ENCODE peak calls at places on chromosomes 1 and 21, in five cellular contexts. W is small intestine, H is aorta, C is gastrocnemius medialis, R is spleen. M is an unnamed sample.

GRCh38 chr1:161166669-161167548 is 683 bp downstream of the PPOX start:
- DNase-seq in R (peak; percentile 86), C (no peak), H (peak; percentile 60), W (no peak), M (no peak)

GRCh38 chr1:222582099-222582774 is 7.5 kb downstream of the TAF1A start:
- DNase-seq in W (no peak), R (no peak), H (no peak), C (no peak), M (no peak)

GRCh38 chr1:150256193-150256548 is 1.4 kb upstream of the CA14 start:
- DNase-seq in C (no peak), H (no peak), W (no peak), R (no peak), M (no peak)

GRCh38 chr1:39196244-39197215 is 8.0 kb upstream of the MACF1 start:
- DNase-seq in C (no peak), R (no peak), W (peak; percentile 56), H (no peak), M (no peak)

GRCh38 chr1:226691257-226691656 is 47.8 kb downstream of the ITPKB start:
- DNase-seq in H (no peak), R (no peak), C (no peak), W (no peak), M (no peak)

GRCh38 chr1:9376886-9377333 is 84.2 kb downstream of the SPSB1 start:
- DNase-seq in C (peak; percentile 93), W (no peak), H (peak; percentile 79), R (no peak), M (peak; percentile 96)

GRCh38 chr1:27937524-27937836 is 2.7 kb downstream of the SMPDL3B start:
- DNase-seq in R (peak; percentile 8), H (no peak), W (no peak), C (no peak), M (no peak)

GRCh38 chr1:18823438-18823837 is 36.0 kb downstream of the TAS1R2 start:
- DNase-seq in R (no peak), H (no peak), W (no peak), C (no peak), M (no peak)

GRCh38 chr1:117237701-117238413 is 27.1 kb upstream of the VTCN1 start:
- DNase-seq in C (no peak), H (no peak), R (no peak), W (no peak), M (no peak)

GRCh38 chr1:218312509-218312908 is 27.4 kb downstream of the RRP15 start:
- DNase-seq in R (no peak), W (no peak), C (no peak), H (no peak), M (no peak)

GRCh38 chr1:56189946-56190920 is 389.1 kb downstream of the PLPP3 start:
- DNase-seq in R (no peak), C (peak; percentile 25), W (no peak), H (no peak), M (no peak)

GRCh38 chr1:227785812-227786608 is 29.5 kb upstream of the PRSS38 start:
- DNase-seq in R (no peak), C (no peak), H (no peak), W (no peak), M (no peak)

GRCh38 chr1:79293611-79294010 is 287.1 kb upstream of the ADGRL4 start:
- DNase-seq in C (no peak), W (no peak), R (no peak), H (no peak), M (no peak)

GRCh38 chr1:42914092-42914625 is 44.5 kb downstream of the SLC2A1 start:
- DNase-seq in C (no peak), W (no peak), R (no peak), H (no peak), M (no peak)

GRCh38 chr1:151716771-151717631 is at the start of gene CELF3:
- DNase-seq in C (no peak), H (no peak), R (no peak), W (peak; percentile 25), M (no peak)

GRCh38 chr1:166040635-166041034 is 126.2 kb downstream of the FAM78B start:
- DNase-seq in H (no peak), W (no peak), R (no peak), C (no peak), M (no peak)

GRCh38 chr1:75522389-75522788 is 88.5 kb downstream of the SLC44A5 start:
- DNase-seq in C (no peak), R (no peak), H (no peak), W (no peak), M (no peak)

GRCh38 chr1:25623731-25624130 is 7.1 kb downstream of the MAN1C1 start:
- DNase-seq in C (no peak), H (no peak), R (no peak), W (no peak), M (peak; percentile 72)

GRCh38 chr1:51439895-51440294 is 79.2 kb downstream of the EPS15 start:
- DNase-seq in W (no peak), H (no peak), C (no peak), R (no peak), M (no peak)

GRCh38 chr1:10730985-10731384 is 65.5 kb downstream of the CASZ1 start:
- DNase-seq in R (no peak), H (no peak), C (no peak), W (peak; percentile 94), M (no peak)

GRCh38 chr21:39441502-39442475 is 3.8 kb downstream of the LCA5L start:
- DNase-seq in H (no peak), W (peak; percentile 49), C (no peak), R (no peak), M (no peak)

GRCh38 chr1:11761988-11762406 is at the start of gene C1orf167:
- DNase-seq in C (no peak), H (no peak), W (no peak), R (no peak), M (no peak)

GRCh38 chr1:198178615-198179014 is 21.8 kb downstream of the NEK7 start:
- DNase-seq in H (no peak), R (no peak), W (no peak), C (no peak), M (no peak)

GRCh38 chr1:206864939-206865671 is at the start of gene IL20:
- DNase-seq in C (peak; percentile 84), R (peak; percentile 92), H (peak; percentile 86), W (peak; percentile 73), M (no peak)

GRCh38 chr1:161313554-161314200 is 504 bp upstream of the SDHC start:
- DNase-seq in C (no peak), W (no peak), R (no peak), H (no peak), M (no peak)

GRCh38 chr1:165696625-165697100 is 1.7 kb downstream of the ALDH9A1 start:
- DNase-seq in W (peak; percentile 15), R (no peak), H (no peak), C (peak; percentile 24), M (no peak)

GRCh38 chr21:46219591-46220239 is 8.9 kb downstream of the LSS start:
- DNase-seq in C (no peak), R (peak; percentile 58), W (no peak), H (peak; percentile 38), M (no peak)

GRCh38 chr1:93620169-93620840 is 61.3 kb downstream of the BCAR3 start:
- DNase-seq in C (no peak), H (no peak), W (peak; percentile 49), R (no peak), M (no peak)
- H3K27ac ChIP-seq in C (no peak overlapping the region), H (no peak overlapping the region), W (no peak overlapping the region), R (no peak overlapping the region), M (no peak overlapping the region)

DNA sequence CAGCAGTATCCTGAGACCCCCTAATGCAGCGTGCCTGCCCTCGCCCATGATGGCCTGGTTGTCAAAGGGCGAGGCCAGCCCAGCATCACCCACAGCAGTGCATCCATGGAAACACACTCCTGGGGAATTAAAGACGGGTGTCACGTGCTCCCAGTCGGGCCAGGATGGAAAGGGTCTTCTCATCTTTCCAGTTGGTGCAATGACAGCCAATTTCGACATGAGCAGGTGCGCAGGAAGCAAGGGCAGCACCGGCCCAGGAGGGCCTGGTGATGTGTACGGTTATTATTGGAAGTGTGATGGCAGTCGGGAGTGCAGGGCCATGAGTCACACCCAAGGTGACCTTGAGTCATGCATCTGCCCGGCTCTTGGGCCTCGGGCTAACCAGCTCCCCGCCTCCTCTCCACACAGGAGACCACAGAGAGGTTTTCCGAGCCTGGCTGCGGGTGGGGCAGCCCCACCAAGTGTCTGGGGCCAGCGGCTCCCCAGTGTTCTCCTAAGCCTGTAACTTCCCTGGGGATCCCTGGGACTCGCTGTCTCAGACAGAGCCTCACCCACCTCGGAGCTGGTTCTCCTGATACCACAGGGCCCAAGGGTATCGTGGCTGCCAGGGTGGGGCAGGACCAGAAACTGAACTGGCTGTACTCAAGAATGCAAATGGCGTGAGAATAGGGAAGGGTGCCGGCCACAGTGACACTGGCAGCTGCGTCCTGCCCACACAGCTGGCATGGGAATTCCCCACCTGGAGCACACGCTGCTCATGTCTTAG is 119.8 kb downstream of the SIK1 start:
- DNase-seq in H (peak; percentile 26), C (peak; percentile 92), W (peak; percentile 28), R (peak; percentile 72), M (no peak)
- H3K27ac ChIP-seq in H (no peak overlapping the region), C (peak overlapping the region; percentile 79), W (peak overlapping the region; percentile 88), R (no peak overlapping the region), M (no peak overlapping the region)

GRCh38 chr1:241899211-241899610 is 51.2 kb downstream of the EXO1 start:
- DNase-seq in R (no peak), W (no peak), H (no peak), C (no peak), M (no peak)
- H3K27ac ChIP-seq in R (no peak overlapping the region), W (no peak overlapping the region), H (no peak overlapping the region), C (no peak overlapping the region), M (no peak overlapping the region)

GRCh38 chr1:208160259-208160819 is 83.8 kb downstream of the PLXNA2 start:
- DNase-seq in W (no peak), H (no peak), R (no peak), C (peak; percentile 93), M (no peak)
- H3K27ac ChIP-seq in W (no peak overlapping the region), H (no peak overlapping the region), R (no peak overlapping the region), C (peak overlapping the region; percentile 83), M (peak overlapping the region; percentile 88)

GRCh38 chr1:23405946-23406345 is 18.6 kb downstream of the TCEA3 start:
- DNase-seq in H (no peak), R (no peak), W (no peak), C (no peak), M (no peak)
- H3K27ac ChIP-seq in H (no peak overlapping the region), R (no peak overlapping the region), W (no peak overlapping the region), C (peak overlapping the region; percentile 30), M (no peak overlapping the region)